ENCODE peak calls at places on chromosomes 5 and 9, in four cellular contexts. One of them, this sample, is unnamed.
A peak's percentile ranks its signal among the peaks of the same experiment; 100 is the strongest.

GRCh38 chr5:168464641-168465040 is 21.6 kb upstream of the RARS1 start:
- DNase-seq in DND-41: no peak
- DNase-seq in colonic mucosa: no peak
- DNase-seq in upper lobe of right lung: no peak
- DNase-seq in this sample: no peak

GRCh38 chr5:135476615-135477493 is 24.7 kb upstream of the TIFAB start:
- DNase-seq in DND-41: no peak
- DNase-seq in colonic mucosa: no peak
- DNase-seq in upper lobe of right lung: no peak
- DNase-seq in this sample: no peak

GRCh38 chr5:164332349-164333196 is 827.2 kb downstream of the MAT2B start:
- DNase-seq in DND-41: no peak
- DNase-seq in colonic mucosa: no peak
- DNase-seq in upper lobe of right lung: no peak
- DNase-seq in this sample: no peak

GRCh38 chr9:124574944-124575343 is 67.7 kb upstream of the NR5A1 start:
- DNase-seq in DND-41: no peak
- DNase-seq in colonic mucosa: no peak
- DNase-seq in upper lobe of right lung: no peak
- DNase-seq in this sample: no peak

GRCh38 chr9:69798737-69799136 is 21.9 kb upstream of the CFAP95 start:
- DNase-seq in DND-41: no peak
- DNase-seq in colonic mucosa: no peak
- DNase-seq in upper lobe of right lung: no peak
- DNase-seq in this sample: no peak

GRCh38 chr5:169300468-169301385 is at the start of gene SLIT3:
- DNase-seq in DND-41: no peak
- DNase-seq in colonic mucosa: peak; percentile 48
- DNase-seq in upper lobe of right lung: peak; percentile 69
- DNase-seq in this sample: no peak

GRCh38 chr9:100425758-100426157 is 1.2 kb upstream of the MSANTD3 start:
- DNase-seq in DND-41: no peak
- DNase-seq in colonic mucosa: no peak
- DNase-seq in upper lobe of right lung: no peak
- DNase-seq in this sample: no peak

GRCh38 chr5:110335361-110336046 is 391.0 kb downstream of the TMEM232 start:
- DNase-seq in DND-41: no peak
- DNase-seq in colonic mucosa: no peak
- DNase-seq in upper lobe of right lung: no peak
- DNase-seq in this sample: no peak

GRCh38 chr9:97900738-97901565 is 21.3 kb downstream of the TRMO start:
- DNase-seq in DND-41: peak; percentile 19
- DNase-seq in colonic mucosa: no peak
- DNase-seq in upper lobe of right lung: no peak
- DNase-seq in this sample: peak; percentile 34

DNA sequence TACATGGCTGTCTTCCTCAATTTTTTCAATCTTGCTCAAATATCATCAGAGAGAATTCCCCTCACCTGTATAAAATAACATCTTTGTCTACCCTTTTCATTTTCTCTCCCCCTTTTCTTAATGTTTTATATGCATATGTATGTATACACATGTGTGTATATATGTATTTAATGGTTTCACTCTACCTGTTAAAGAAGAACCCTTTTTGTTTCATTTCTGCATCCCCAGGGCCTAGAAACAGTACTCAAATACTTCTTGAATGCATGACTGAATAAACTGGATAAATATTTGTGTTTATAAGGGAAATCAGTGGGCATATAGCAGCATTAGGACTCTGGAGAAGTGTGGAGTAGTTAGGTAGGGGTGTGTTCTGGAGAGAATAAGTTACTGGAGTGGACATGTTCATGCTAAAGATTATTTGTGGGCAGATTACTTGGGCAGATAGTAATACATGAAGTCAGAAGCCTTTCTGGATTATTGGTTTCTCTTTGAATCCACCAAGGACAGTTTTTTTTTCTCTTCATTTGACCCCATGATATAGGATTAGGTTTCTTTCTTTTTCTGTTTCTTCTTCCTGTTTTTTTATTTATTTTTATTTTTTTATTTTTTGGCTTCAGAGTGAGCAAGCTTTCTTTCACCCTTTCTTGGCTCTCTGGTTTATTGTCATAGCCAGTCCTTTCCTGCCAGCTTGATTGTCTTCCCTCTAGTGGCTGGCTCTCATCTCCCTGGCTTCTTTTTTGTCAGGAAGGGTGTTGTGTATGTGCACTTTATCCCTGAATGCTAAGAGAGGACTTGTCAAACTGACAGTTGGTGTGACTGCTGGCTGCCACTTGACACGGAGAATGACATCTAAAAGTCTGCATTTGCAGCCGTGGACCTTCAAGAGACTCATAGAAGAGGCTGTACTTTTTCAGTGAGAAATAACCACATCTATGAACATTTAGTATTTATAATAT is 89.3 kb downstream of the ZCCHC7 start:
- DNase-seq in DND-41: no peak
- DNase-seq in colonic mucosa: no peak
- DNase-seq in upper lobe of right lung: no peak
- DNase-seq in this sample: peak; percentile 37
- TF ChIP-seq CTCF in DND-41: peak; percentile 13
- TF ChIP-seq CTCF in colonic mucosa: no peak
- TF ChIP-seq CTCF in upper lobe of right lung: no peak
- TF ChIP-seq CTCF in this sample: no peak

DNA sequence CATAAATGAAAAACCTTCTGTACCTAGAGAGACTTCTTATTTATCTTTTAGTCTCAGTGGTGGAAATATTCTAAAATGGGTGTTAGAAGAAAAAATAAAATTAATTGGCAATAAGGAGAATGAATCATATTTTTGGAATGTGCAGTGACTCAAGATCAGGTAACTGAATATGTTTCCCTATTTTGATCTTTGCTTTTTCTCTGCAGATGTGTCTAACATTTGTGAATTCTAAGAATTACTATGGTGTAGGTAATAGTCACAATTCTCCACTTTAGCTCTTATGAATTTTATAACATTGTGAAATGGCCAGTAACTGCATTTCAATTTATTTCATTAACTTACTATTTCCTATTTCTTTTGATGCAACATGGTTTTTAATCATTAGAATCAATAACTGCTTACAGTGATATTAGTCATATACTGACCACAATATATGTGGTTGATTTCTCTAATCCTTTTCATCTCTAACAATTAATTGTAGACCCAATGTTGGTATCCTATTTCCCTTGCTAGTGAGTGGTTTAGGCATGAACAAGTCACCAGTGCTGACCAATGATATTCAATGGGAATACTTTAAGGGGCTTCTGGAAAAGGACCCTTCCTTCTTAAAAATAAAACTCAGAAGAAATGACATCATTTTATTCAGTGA is 672.5 kb upstream of the GRAMD2B start:
- DNase-seq in DND-41: no peak
- DNase-seq in colonic mucosa: no peak
- DNase-seq in upper lobe of right lung: no peak
- DNase-seq in this sample: no peak
- H3K4me3 ChIP-seq in DND-41: no peak overlapping the region
- H3K4me3 ChIP-seq in colonic mucosa: no peak overlapping the region
- H3K4me3 ChIP-seq in upper lobe of right lung: no peak overlapping the region
- H3K4me3 ChIP-seq in this sample: no peak overlapping the region

DNA sequence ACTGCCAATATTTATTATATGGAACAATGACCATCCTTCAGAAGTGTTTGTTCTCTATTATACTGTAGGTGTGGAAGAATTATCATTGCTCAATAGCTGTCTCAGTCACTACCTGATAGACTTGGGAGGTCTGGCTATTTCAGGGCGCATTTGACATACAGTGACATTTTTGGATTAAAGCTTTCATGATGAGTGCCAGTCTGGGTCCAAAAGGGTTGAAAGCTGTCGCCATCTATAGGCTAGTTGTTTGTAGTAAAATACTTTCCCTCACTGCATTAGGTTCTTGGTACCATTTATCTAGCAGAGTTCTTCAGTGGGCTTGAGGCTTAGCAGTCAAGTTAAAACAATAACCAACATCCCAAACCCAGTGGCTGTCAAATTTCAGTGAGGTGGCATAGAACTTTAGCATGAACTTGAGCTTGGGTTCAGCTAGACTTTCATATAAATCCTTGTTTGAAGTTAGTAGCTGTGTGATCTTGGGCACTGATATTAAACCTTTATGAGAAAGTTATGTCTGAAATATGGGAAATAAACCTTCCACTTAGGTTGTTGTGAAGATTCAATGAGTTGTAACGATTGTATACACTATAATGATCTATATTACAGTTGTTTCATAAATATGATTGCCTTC is 110.5 kb upstream of the CDKN2B start:
- DNase-seq in DND-41: peak; percentile 30
- DNase-seq in colonic mucosa: no peak
- DNase-seq in upper lobe of right lung: no peak
- DNase-seq in this sample: peak; percentile 38
- TF ChIP-seq CTCF in DND-41: peak; percentile 57
- TF ChIP-seq CTCF in colonic mucosa: peak; percentile 51
- TF ChIP-seq CTCF in upper lobe of right lung: peak; percentile 54
- TF ChIP-seq CTCF in this sample: peak; percentile 48

GRCh38 chr9:137265496-137266161 is 10.5 kb downstream of the NELFB start:
- DNase-seq in DND-41: no peak
- DNase-seq in colonic mucosa: no peak
- DNase-seq in upper lobe of right lung: peak; percentile 52
- DNase-seq in this sample: no peak

GRCh38 chr9:137267933-137268355 is 9.6 kb upstream of the TOR4A start:
- DNase-seq in DND-41: no peak
- DNase-seq in colonic mucosa: no peak
- DNase-seq in upper lobe of right lung: no peak
- DNase-seq in this sample: peak; percentile 77

GRCh38 chr9:137266162-137266527 is 11.0 kb downstream of the NELFB start:
- DNase-seq in DND-41: no peak
- DNase-seq in colonic mucosa: no peak
- DNase-seq in upper lobe of right lung: peak; percentile 61
- DNase-seq in this sample: no peak

GRCh38 chr9:137268538-137269201 is 8.9 kb upstream of the TOR4A start:
- DNase-seq in DND-41: no peak
- DNase-seq in colonic mucosa: no peak
- DNase-seq in upper lobe of right lung: no peak
- DNase-seq in this sample: no peak

GRCh38 chr9:137266589-137267453 is 10.7 kb upstream of the TOR4A start:
- DNase-seq in DND-41: no peak
- DNase-seq in colonic mucosa: no peak
- DNase-seq in upper lobe of right lung: peak; percentile 58
- DNase-seq in this sample: no peak
- H3K4me3 ChIP-seq in DND-41: no peak overlapping the region
- H3K4me3 ChIP-seq in colonic mucosa: no peak overlapping the region
- H3K4me3 ChIP-seq in upper lobe of right lung: no peak overlapping the region
- H3K4me3 ChIP-seq in this sample: no peak overlapping the region

GRCh38 chr5:95892784-95893354 is 68.8 kb downstream of the ELL2 start:
- DNase-seq in DND-41: peak; percentile 75
- DNase-seq in colonic mucosa: peak; percentile 55
- DNase-seq in upper lobe of right lung: no peak
- DNase-seq in this sample: peak; percentile 67
- TF ChIP-seq CTCF in DND-41: peak; percentile 85
- TF ChIP-seq CTCF in colonic mucosa: peak; percentile 44
- TF ChIP-seq CTCF in upper lobe of right lung: peak; percentile 42
- TF ChIP-seq CTCF in this sample: peak; percentile 40

DNA sequence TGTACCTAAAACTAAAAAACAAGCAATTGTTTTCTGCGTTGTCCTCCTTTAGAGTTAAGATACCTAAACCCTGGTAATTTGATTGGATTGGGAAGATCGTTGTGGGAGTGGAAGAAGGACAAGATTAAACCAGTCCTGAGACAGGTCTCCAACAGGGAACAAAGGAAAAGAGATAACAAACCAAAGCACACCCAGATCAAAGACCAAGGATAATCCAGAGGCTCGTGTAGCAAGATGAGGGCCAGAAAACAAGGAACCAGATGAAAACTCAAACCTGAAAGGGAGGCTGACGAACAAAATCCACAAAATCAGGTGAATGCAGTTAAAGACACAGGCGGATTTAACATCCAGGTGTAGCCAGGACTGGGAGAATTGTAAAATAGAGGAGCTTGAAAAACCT is 618.1 kb downstream of the SLCO4C1 start:
- DNase-seq in DND-41: no peak
- DNase-seq in colonic mucosa: no peak
- DNase-seq in upper lobe of right lung: no peak
- DNase-seq in this sample: no peak
- H3K4me3 ChIP-seq in DND-41: no peak overlapping the region
- H3K4me3 ChIP-seq in colonic mucosa: no peak overlapping the region
- H3K4me3 ChIP-seq in upper lobe of right lung: peak overlapping the region; percentile 30
- H3K4me3 ChIP-seq in this sample: no peak overlapping the region

DNA sequence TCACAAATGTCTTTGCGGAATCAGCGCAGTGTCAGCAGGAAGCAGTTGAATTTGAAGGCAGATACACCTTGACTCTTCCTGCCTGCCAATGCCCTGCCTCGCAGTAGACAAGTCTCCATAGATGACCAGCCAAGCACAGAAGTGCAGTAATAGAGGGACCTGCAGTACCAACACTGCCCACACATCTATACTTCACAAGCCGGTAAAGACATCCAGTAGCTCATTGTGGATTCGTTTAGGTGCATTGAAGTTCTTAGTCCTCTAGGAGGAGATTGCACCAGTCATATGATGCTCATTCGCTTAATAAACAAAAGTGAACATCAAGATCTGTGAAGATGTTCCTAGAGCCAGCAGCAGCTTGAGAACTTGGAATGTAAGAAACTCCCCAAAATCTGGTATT is 7.1 kb upstream of the IFNA2 start:
- DNase-seq in DND-41: no peak
- DNase-seq in colonic mucosa: no peak
- DNase-seq in upper lobe of right lung: no peak
- DNase-seq in this sample: peak; percentile 68
- TF ChIP-seq CTCF in DND-41: peak; percentile 37
- TF ChIP-seq CTCF in colonic mucosa: peak; percentile 11
- TF ChIP-seq CTCF in upper lobe of right lung: no peak
- TF ChIP-seq CTCF in this sample: peak; percentile 24

GRCh38 chr5:95801532-95801931 is 21.0 kb downstream of the GLRX start:
- DNase-seq in DND-41: no peak
- DNase-seq in colonic mucosa: no peak
- DNase-seq in upper lobe of right lung: no peak
- DNase-seq in this sample: no peak

GRCh38 chr5:95800553-95800952 is 22.0 kb downstream of the GLRX start:
- DNase-seq in DND-41: no peak
- DNase-seq in colonic mucosa: no peak
- DNase-seq in upper lobe of right lung: no peak
- DNase-seq in this sample: no peak

GRCh38 chr5:95804765-95805539 is 17.6 kb downstream of the GLRX start:
- DNase-seq in DND-41: no peak
- DNase-seq in colonic mucosa: no peak
- DNase-seq in upper lobe of right lung: no peak
- DNase-seq in this sample: no peak

GRCh38 chr5:95801961-95802360 is 20.6 kb downstream of the GLRX start:
- DNase-seq in DND-41: no peak
- DNase-seq in colonic mucosa: no peak
- DNase-seq in upper lobe of right lung: no peak
- DNase-seq in this sample: no peak

GRCh38 chr5:95803271-95804148 is 19.0 kb downstream of the GLRX start:
- DNase-seq in DND-41: no peak
- DNase-seq in colonic mucosa: no peak
- DNase-seq in upper lobe of right lung: no peak
- DNase-seq in this sample: no peak
- H3K4me3 ChIP-seq in DND-41: no peak overlapping the region
- H3K4me3 ChIP-seq in colonic mucosa: no peak overlapping the region
- H3K4me3 ChIP-seq in upper lobe of right lung: no peak overlapping the region
- H3K4me3 ChIP-seq in this sample: no peak overlapping the region

GRCh38 chr5:177456591-177456964 is 10.0 kb downstream of the PRR7 start:
- DNase-seq in DND-41: no peak
- DNase-seq in colonic mucosa: no peak
- DNase-seq in upper lobe of right lung: no peak
- DNase-seq in this sample: no peak
- TF ChIP-seq CTCF in DND-41: no peak
- TF ChIP-seq CTCF in colonic mucosa: no peak
- TF ChIP-seq CTCF in upper lobe of right lung: no peak
- TF ChIP-seq CTCF in this sample: no peak

GRCh38 chr9:76292246-76292645 is 102.0 kb downstream of the RFK start:
- DNase-seq in DND-41: no peak
- DNase-seq in colonic mucosa: no peak
- DNase-seq in upper lobe of right lung: no peak
- DNase-seq in this sample: no peak
- H3K4me3 ChIP-seq in DND-41: no peak overlapping the region
- H3K4me3 ChIP-seq in colonic mucosa: no peak overlapping the region
- H3K4me3 ChIP-seq in upper lobe of right lung: no peak overlapping the region
- H3K4me3 ChIP-seq in this sample: no peak overlapping the region

This sample was measured in GM12865.